ENCODE peak calls at places on chromosomes 6 and 20, in five cellular contexts. One of them, this sample, is unnamed.

GRCh38 chr20:42043921-42044320 is 425.7 kb upstream of the CHD6 start:
- DNase-seq in pancreas: no peak
- DNase-seq in CD4-positive, alpha-beta T cell: no peak
- DNase-seq in nephron progenitor cell: no peak
- DNase-seq in PC-9: no peak
- DNase-seq in this sample: no peak

GRCh38 chr6:51265426-51265825 is 446.8 kb downstream of the TFAP2B start:
- DNase-seq in pancreas: no peak
- DNase-seq in CD4-positive, alpha-beta T cell: no peak
- DNase-seq in nephron progenitor cell: no peak
- DNase-seq in PC-9: no peak
- DNase-seq in this sample: no peak

GRCh38 chr20:57346477-57346876 is 4.6 kb upstream of the RAE1 start:
- DNase-seq in pancreas: peak; percentile 40
- DNase-seq in CD4-positive, alpha-beta T cell: peak; percentile 46
- DNase-seq in nephron progenitor cell: peak; percentile 88
- DNase-seq in PC-9: peak; percentile 70
- DNase-seq in this sample: peak; percentile 85

GRCh38 chr6:88810089-88810488 is 153.3 kb downstream of the RNGTT start:
- DNase-seq in pancreas: no peak
- DNase-seq in CD4-positive, alpha-beta T cell: no peak
- DNase-seq in nephron progenitor cell: no peak
- DNase-seq in PC-9: no peak
- DNase-seq in this sample: no peak

GRCh38 chr6:157126183-157127098 is 196.9 kb downstream of the TMEM242 start:
- DNase-seq in pancreas: no peak
- DNase-seq in CD4-positive, alpha-beta T cell: no peak
- DNase-seq in nephron progenitor cell: no peak
- DNase-seq in PC-9: no peak
- DNase-seq in this sample: no peak

GRCh38 chr6:75893058-75893775 is 144.2 kb downstream of the MYO6 start:
- DNase-seq in pancreas: no peak
- DNase-seq in CD4-positive, alpha-beta T cell: no peak
- DNase-seq in nephron progenitor cell: peak; percentile 24
- DNase-seq in PC-9: no peak
- DNase-seq in this sample: peak; percentile 13

GRCh38 chr6:33655155-33655554 is 34.0 kb downstream of the ITPR3 start:
- DNase-seq in pancreas: no peak
- DNase-seq in CD4-positive, alpha-beta T cell: no peak
- DNase-seq in nephron progenitor cell: no peak
- DNase-seq in PC-9: no peak
- DNase-seq in this sample: no peak

GRCh38 chr6:11769816-11770545 is 8.6 kb downstream of the ADTRP start:
- DNase-seq in pancreas: no peak
- DNase-seq in CD4-positive, alpha-beta T cell: no peak
- DNase-seq in nephron progenitor cell: no peak
- DNase-seq in PC-9: peak; percentile 43
- DNase-seq in this sample: peak; percentile 19

GRCh38 chr6:75317503-75318206 is 33.1 kb upstream of the TMEM30A start:
- DNase-seq in pancreas: no peak
- DNase-seq in CD4-positive, alpha-beta T cell: no peak
- DNase-seq in nephron progenitor cell: no peak
- DNase-seq in PC-9: no peak
- DNase-seq in this sample: no peak

GRCh38 chr6:3813150-3813780 is 35.9 kb upstream of the FAM50B start:
- DNase-seq in pancreas: no peak
- DNase-seq in CD4-positive, alpha-beta T cell: no peak
- DNase-seq in nephron progenitor cell: peak; percentile 12
- DNase-seq in PC-9: peak; percentile 54
- DNase-seq in this sample: peak; percentile 39

GRCh38 chr6:148523051-148523450 is 180.4 kb downstream of the SASH1 start:
- DNase-seq in pancreas: no peak
- DNase-seq in CD4-positive, alpha-beta T cell: no peak
- DNase-seq in nephron progenitor cell: no peak
- DNase-seq in PC-9: no peak
- DNase-seq in this sample: no peak

GRCh38 chr6:78492351-78493010 is 374.9 kb upstream of the IRAK1BP1 start:
- DNase-seq in pancreas: no peak
- DNase-seq in CD4-positive, alpha-beta T cell: no peak
- DNase-seq in nephron progenitor cell: no peak
- DNase-seq in PC-9: no peak
- DNase-seq in this sample: no peak

GRCh38 chr6:75275067-75275466 is 9.5 kb downstream of the TMEM30A start:
- DNase-seq in pancreas: no peak
- DNase-seq in CD4-positive, alpha-beta T cell: no peak
- DNase-seq in nephron progenitor cell: no peak
- DNase-seq in PC-9: no peak
- DNase-seq in this sample: no peak

GRCh38 chr6:167152858-167153257 is 4.9 kb downstream of the GPR31 start:
- DNase-seq in pancreas: no peak
- DNase-seq in CD4-positive, alpha-beta T cell: no peak
- DNase-seq in nephron progenitor cell: no peak
- DNase-seq in PC-9: no peak
- DNase-seq in this sample: no peak

GRCh38 chr6:2765896-2766766 is 938 bp downstream of the WRNIP1 start:
- DNase-seq in pancreas: peak; percentile 52
- DNase-seq in CD4-positive, alpha-beta T cell: peak; percentile 25
- DNase-seq in nephron progenitor cell: peak; percentile 71
- DNase-seq in PC-9: peak; percentile 59
- DNase-seq in this sample: peak; percentile 50

GRCh38 chr6:43096451-43097097 is 20.5 kb downstream of the PTK7 start:
- DNase-seq in pancreas: no peak
- DNase-seq in CD4-positive, alpha-beta T cell: no peak
- DNase-seq in nephron progenitor cell: peak; percentile 18
- DNase-seq in PC-9: peak; percentile 89
- DNase-seq in this sample: peak; percentile 82

GRCh38 chr20:62583424-62583920 is 58.8 kb upstream of the SLCO4A1 start:
- DNase-seq in pancreas: no peak
- DNase-seq in CD4-positive, alpha-beta T cell: no peak
- DNase-seq in nephron progenitor cell: no peak
- DNase-seq in PC-9: no peak
- DNase-seq in this sample: no peak

GRCh38 chr6:30450908-30451818 is 38.1 kb upstream of the HLA-E start:
- DNase-seq in pancreas: peak; percentile 3
- DNase-seq in CD4-positive, alpha-beta T cell: peak; percentile 44
- DNase-seq in nephron progenitor cell: peak; percentile 30
- DNase-seq in PC-9: no peak
- DNase-seq in this sample: no peak

GRCh38 chr20:35991142-35991771 is 22.9 kb downstream of the CNBD2 start:
- DNase-seq in pancreas: no peak
- DNase-seq in CD4-positive, alpha-beta T cell: no peak
- DNase-seq in nephron progenitor cell: peak; percentile 27
- DNase-seq in PC-9: peak; percentile 44
- DNase-seq in this sample: peak; percentile 72

GRCh38 chr6:124567401-124567800 is 394.8 kb upstream of the RNF217 start:
- DNase-seq in pancreas: no peak
- DNase-seq in CD4-positive, alpha-beta T cell: no peak
- DNase-seq in nephron progenitor cell: no peak
- DNase-seq in PC-9: no peak
- DNase-seq in this sample: no peak

GRCh38 chr6:138593100-138593877 is 94.0 kb upstream of the NHSL1 start:
- DNase-seq in pancreas: no peak
- DNase-seq in CD4-positive, alpha-beta T cell: no peak
- DNase-seq in nephron progenitor cell: no peak
- DNase-seq in PC-9: peak; percentile 18
- DNase-seq in this sample: peak; percentile 33

GRCh38 chr6:131379951-131380350 is 193.1 kb upstream of the ARG1 start:
- DNase-seq in pancreas: no peak
- DNase-seq in CD4-positive, alpha-beta T cell: no peak
- DNase-seq in nephron progenitor cell: no peak
- DNase-seq in PC-9: peak; percentile 5
- DNase-seq in this sample: no peak

GRCh38 chr20:31822421-31823330 is 3.5 kb downstream of the MYLK2 start:
- DNase-seq in pancreas: peak; percentile 70
- DNase-seq in CD4-positive, alpha-beta T cell: peak; percentile 62
- DNase-seq in nephron progenitor cell: peak; percentile 94
- DNase-seq in PC-9: peak; percentile 76
- DNase-seq in this sample: peak; percentile 88

GRCh38 chr20:44092551-44093248 is 94.3 kb downstream of the JPH2 start:
- DNase-seq in pancreas: no peak
- DNase-seq in CD4-positive, alpha-beta T cell: no peak
- DNase-seq in nephron progenitor cell: no peak
- DNase-seq in PC-9: peak; percentile 32
- DNase-seq in this sample: peak; percentile 54

GRCh38 chr6:56440551-56440981 is 193.2 kb upstream of the COL21A1 start:
- DNase-seq in pancreas: peak; percentile 41
- DNase-seq in CD4-positive, alpha-beta T cell: no peak
- DNase-seq in nephron progenitor cell: no peak
- DNase-seq in PC-9: no peak
- DNase-seq in this sample: peak; percentile 63

GRCh38 chr6:11766056-11766455 is 12.5 kb downstream of the ADTRP start:
- DNase-seq in pancreas: peak; percentile 29
- DNase-seq in CD4-positive, alpha-beta T cell: no peak
- DNase-seq in nephron progenitor cell: no peak
- DNase-seq in PC-9: no peak
- DNase-seq in this sample: no peak

GRCh38 chr20:4814696-4815252 is 93.1 kb downstream of the PRND start:
- DNase-seq in pancreas: no peak
- DNase-seq in CD4-positive, alpha-beta T cell: peak; percentile 33
- DNase-seq in nephron progenitor cell: no peak
- DNase-seq in PC-9: no peak
- DNase-seq in this sample: no peak
- TF ChIP-seq CTCF in pancreas: no peak
- TF ChIP-seq CTCF in CD4-positive, alpha-beta T cell: peak; percentile 24
- TF ChIP-seq CTCF in nephron progenitor cell: no peak
- TF ChIP-seq CTCF in PC-9: no peak
- TF ChIP-seq CTCF in this sample: no peak

GRCh38 chr20:47665221-47665991 is 119.9 kb downstream of the SULF2 start:
- DNase-seq in pancreas: no peak
- DNase-seq in CD4-positive, alpha-beta T cell: no peak
- DNase-seq in nephron progenitor cell: no peak
- DNase-seq in PC-9: no peak
- DNase-seq in this sample: no peak
- TF ChIP-seq CTCF in pancreas: no peak
- TF ChIP-seq CTCF in CD4-positive, alpha-beta T cell: no peak
- TF ChIP-seq CTCF in nephron progenitor cell: no peak
- TF ChIP-seq CTCF in PC-9: no peak
- TF ChIP-seq CTCF in this sample: no peak

GRCh38 chr6:149941583-149942460 is at the start of gene ULBP2:
- DNase-seq in pancreas: peak; percentile 73
- DNase-seq in CD4-positive, alpha-beta T cell: peak; percentile 75
- DNase-seq in nephron progenitor cell: peak; percentile 71
- DNase-seq in PC-9: peak; percentile 78
- DNase-seq in this sample: peak; percentile 75
- TF ChIP-seq CTCF in pancreas: no peak
- TF ChIP-seq CTCF in CD4-positive, alpha-beta T cell: no peak
- TF ChIP-seq CTCF in nephron progenitor cell: no peak
- TF ChIP-seq CTCF in PC-9: no peak
- TF ChIP-seq CTCF in this sample: no peak

DNA sequence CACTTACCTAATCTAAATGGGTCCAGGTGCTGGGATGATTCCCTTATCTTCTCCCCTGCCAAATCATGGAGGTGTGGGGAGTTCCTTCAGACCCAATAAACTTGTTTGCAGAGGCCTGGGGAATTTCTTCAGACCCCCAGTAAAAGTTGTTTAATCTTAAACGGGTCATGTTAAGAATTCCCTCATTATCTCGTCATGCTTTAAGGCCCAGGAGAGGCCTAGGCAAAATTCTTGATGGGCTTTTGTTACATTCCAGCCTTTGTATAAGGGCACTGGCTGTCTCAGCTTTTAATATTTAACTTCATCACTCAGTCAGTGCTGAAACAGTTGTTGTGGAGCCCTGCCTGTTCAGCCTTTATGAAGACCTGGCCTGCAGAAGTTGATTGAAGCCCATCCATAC is 11.0 kb upstream of the SLC35B3 start:
- DNase-seq in pancreas: no peak
- DNase-seq in CD4-positive, alpha-beta T cell: no peak
- DNase-seq in nephron progenitor cell: no peak
- DNase-seq in PC-9: no peak
- DNase-seq in this sample: no peak
- TF ChIP-seq CTCF in pancreas: no peak
- TF ChIP-seq CTCF in CD4-positive, alpha-beta T cell: no peak
- TF ChIP-seq CTCF in nephron progenitor cell: no peak
- TF ChIP-seq CTCF in PC-9: no peak
- TF ChIP-seq CTCF in this sample: no peak

DNA sequence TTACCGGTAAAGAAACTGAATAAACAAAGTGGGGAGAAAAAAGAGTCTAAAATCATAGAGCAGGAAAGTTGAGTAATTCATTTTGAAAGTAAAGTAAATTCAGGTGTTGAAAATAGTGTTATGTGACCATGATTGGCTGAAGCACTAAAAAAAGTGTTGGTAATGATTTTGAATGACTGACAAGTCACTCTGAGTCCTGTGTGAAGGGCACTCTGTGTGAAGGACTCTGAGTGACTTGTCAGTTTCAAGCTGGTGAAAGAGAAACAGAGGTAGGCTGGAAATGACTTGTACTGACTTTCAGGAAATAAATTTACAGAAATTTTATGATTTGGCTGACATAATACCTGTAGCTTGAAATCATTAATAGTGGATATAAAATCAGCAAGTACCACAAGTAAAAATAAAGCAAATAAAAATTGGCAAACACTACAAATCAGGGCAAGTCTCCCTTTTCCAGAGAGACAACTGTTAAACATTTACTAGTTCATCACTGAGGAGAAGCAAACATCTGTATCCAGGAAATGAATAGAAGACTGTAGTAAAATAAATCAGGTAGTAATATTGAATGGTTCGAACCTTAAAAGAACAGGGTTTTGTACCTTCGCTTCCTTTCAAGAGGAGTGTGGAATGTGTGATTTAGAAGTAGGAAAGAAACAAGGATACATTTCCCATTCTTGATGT is 630.6 kb downstream of the GRIK2 start:
- DNase-seq in pancreas: no peak
- DNase-seq in CD4-positive, alpha-beta T cell: no peak
- DNase-seq in nephron progenitor cell: no peak
- DNase-seq in PC-9: no peak
- DNase-seq in this sample: no peak
- TF ChIP-seq CTCF in pancreas: no peak
- TF ChIP-seq CTCF in CD4-positive, alpha-beta T cell: no peak
- TF ChIP-seq CTCF in nephron progenitor cell: no peak
- TF ChIP-seq CTCF in PC-9: no peak
- TF ChIP-seq CTCF in this sample: no peak

GRCh38 chr20:49821850-49822249 is 9.2 kb downstream of the SLC9A8 start:
- DNase-seq in pancreas: no peak
- DNase-seq in CD4-positive, alpha-beta T cell: no peak
- DNase-seq in nephron progenitor cell: no peak
- DNase-seq in PC-9: peak; percentile 41
- DNase-seq in this sample: peak; percentile 50
- TF ChIP-seq CTCF in pancreas: no peak
- TF ChIP-seq CTCF in CD4-positive, alpha-beta T cell: no peak
- TF ChIP-seq CTCF in nephron progenitor cell: no peak
- TF ChIP-seq CTCF in PC-9: peak; percentile 15
- TF ChIP-seq CTCF in this sample: no peak

GRCh38 chr6:41071501-41071922 is 644 bp downstream of the OARD1 start:
- DNase-seq in pancreas: no peak
- DNase-seq in CD4-positive, alpha-beta T cell: no peak
- DNase-seq in nephron progenitor cell: no peak
- DNase-seq in PC-9: no peak
- DNase-seq in this sample: no peak
- TF ChIP-seq CTCF in pancreas: no peak
- TF ChIP-seq CTCF in CD4-positive, alpha-beta T cell: no peak
- TF ChIP-seq CTCF in nephron progenitor cell: no peak
- TF ChIP-seq CTCF in PC-9: no peak
- TF ChIP-seq CTCF in this sample: no peak

GRCh38 chr6:503610-504362 is 112.2 kb downstream of the IRF4 start:
- DNase-seq in pancreas: no peak
- DNase-seq in CD4-positive, alpha-beta T cell: no peak
- DNase-seq in nephron progenitor cell: no peak
- DNase-seq in PC-9: no peak
- DNase-seq in this sample: no peak
- TF ChIP-seq CTCF in pancreas: no peak
- TF ChIP-seq CTCF in CD4-positive, alpha-beta T cell: no peak
- TF ChIP-seq CTCF in nephron progenitor cell: no peak
- TF ChIP-seq CTCF in PC-9: no peak
- TF ChIP-seq CTCF in this sample: no peak

This sample was measured in Calu3.